ENCODE peak calls at places on chromosomes 6 and 20, in ten cellular contexts. O is HepG2, J is fibroblast of lung, R is GM23338, D is GM23248, V is trophoblast cell, Q is Karpas-422, N is HCT116, B is DND-41, G is IMR-90. A is an unnamed sample.

GRCh38 chr20:59776059-59776603 is 157.3 kb downstream of the SYCP2 start:
- DNase-seq in O (no peak), J (no peak), R (no peak), D (no peak), V (no peak), Q (no peak), N (no peak), B (no peak), G (no peak), A (no peak)

GRCh38 chr20:35742741-35743523 is 872 bp upstream of the RBM39 start:
- DNase-seq in O (peak), J (peak), R (peak), D (peak), V (no peak), Q (peak), N (no peak), B (no peak), G (no peak), A (peak)

GRCh38 chr20:41038878-41039404 is 10.3 kb downstream of the TOP1 start:
- DNase-seq in O (peak), J (no peak), R (no peak), D (no peak), V (no peak), Q (no peak), N (no peak), B (no peak), G (no peak), A (no peak)

GRCh38 chr6:5379647-5380242 is 118.4 kb downstream of the FARS2 start:
- DNase-seq in O (peak), J (no peak), R (peak), D (peak), V (no peak), Q (peak), N (peak), B (peak), G (peak), A (peak)

GRCh38 chr6:14549319-14549770 is 431.8 kb downstream of the CD83 start:
- DNase-seq in O (no peak), J (no peak), R (peak), D (no peak), V (no peak), Q (peak), N (no peak), B (no peak), G (no peak), A (peak)

GRCh38 chr6:30722280-30723112 is 2.3 kb downstream of the TUBB start:
- DNase-seq in O (peak), J (peak), R (peak), D (peak), V (peak), Q (peak), N (peak), B (peak), G (peak), A (peak)

GRCh38 chr6:51336185-51336584 is 517.5 kb downstream of the TFAP2B start:
- DNase-seq in O (no peak), J (no peak), R (no peak), D (no peak), V (no peak), Q (no peak), N (no peak), B (no peak), G (no peak), A (no peak)

GRCh38 chr6:154247119-154247814 is 109.3 kb downstream of the IPCEF1 start:
- DNase-seq in O (no peak), J (no peak), R (peak), D (no peak), V (no peak), Q (no peak), N (no peak), B (peak), G (no peak), A (peak)

GRCh38 chr6:170093658-170094596 is 197.0 kb downstream of the DLL1 start:
- DNase-seq in O (no peak), J (no peak), R (no peak), D (no peak), V (no peak), Q (no peak), N (no peak), B (no peak), G (no peak), A (no peak)

GRCh38 chr6:118467181-118467580 is 80.9 kb upstream of the PLN start:
- DNase-seq in O (no peak), J (no peak), R (no peak), D (no peak), V (no peak), Q (no peak), N (no peak), B (no peak), G (no peak), A (no peak)

GRCh38 chr6:4656106-4656505 is 120.1 kb upstream of the CDYL start:
- DNase-seq in O (no peak), J (no peak), R (peak), D (no peak), V (no peak), Q (no peak), N (no peak), B (no peak), G (no peak), A (no peak)

GRCh38 chr20:22389836-22390542 is 194.4 kb downstream of the FOXA2 start:
- DNase-seq in O (peak), J (peak), R (peak), D (peak), V (peak), Q (no peak), N (peak), B (no peak), G (no peak), A (no peak)

GRCh38 chr20:57620274-57620990 is at the start of gene ZBP1:
- DNase-seq in O (no peak), J (no peak), R (no peak), D (no peak), V (no peak), Q (peak), N (no peak), B (peak), G (no peak), A (no peak)

DNA sequence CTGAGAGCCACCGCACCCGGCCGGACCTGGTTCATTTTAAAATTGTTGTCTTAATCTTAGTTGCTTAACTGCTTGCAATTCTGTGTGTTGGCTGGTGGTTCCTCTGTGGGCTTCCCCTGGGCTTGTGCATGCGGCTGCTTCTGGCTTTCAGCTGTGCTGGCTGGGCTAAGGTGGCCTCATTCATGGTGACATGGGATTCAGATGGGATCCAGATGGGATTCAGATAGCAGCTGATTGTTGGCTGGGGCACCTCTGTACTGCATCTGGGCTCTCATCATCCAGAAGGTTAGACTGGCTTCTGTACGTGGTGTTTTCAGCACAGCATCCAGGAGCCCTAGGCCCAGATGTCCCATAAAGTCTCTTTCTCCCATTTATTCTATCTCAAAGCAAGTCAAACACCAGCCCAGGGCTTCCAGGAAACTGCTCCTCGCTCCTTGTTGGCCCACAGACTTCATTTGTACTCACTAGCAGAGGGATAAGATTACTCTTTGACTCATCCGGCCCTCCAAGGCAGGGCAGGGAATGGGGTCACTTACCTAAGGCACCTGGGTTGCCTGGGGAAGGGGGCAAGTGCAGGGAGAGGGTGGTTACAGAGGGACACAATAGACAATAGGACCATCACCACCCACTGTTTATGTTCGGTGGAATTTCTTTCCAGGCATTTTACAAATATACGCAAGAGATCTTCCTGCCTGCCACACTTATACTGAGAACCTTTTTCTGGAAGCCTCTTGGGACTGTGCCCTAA is 10.2 kb upstream of the PEDS1 start:
- DNase-seq in O (peak), J (peak), R (no peak), D (peak), V (no peak), Q (no peak), N (no peak), B (no peak), G (peak), A (no peak)
- H2AFZ ChIP-seq in O (no peak), J (peak), R (peak), D (peak), V (no peak), Q (no peak), N (peak), B (no peak), G (peak), A (no peak)

GRCh38 chr20:5770987-5771318 is 20.8 kb downstream of the SHLD1 start:
- DNase-seq in O (no peak), J (no peak), R (no peak), D (no peak), V (no peak), Q (no peak), N (no peak), B (no peak), G (no peak), A (no peak)
- H3K4me3 ChIP-seq in O (no peak), J (no peak), R (no peak), D (no peak), V (no peak), Q (no peak), N (no peak), B (no peak), G (no peak), A (no peak)

GRCh38 chr20:7967199-7967844 is 27.1 kb upstream of the HAO1 start:
- DNase-seq in O (no peak), J (peak), R (no peak), D (peak), V (peak), Q (no peak), N (no peak), B (no peak), G (peak), A (no peak)
- H2AFZ ChIP-seq in O (no peak), J (no peak), R (no peak), D (peak), V (no peak), Q (no peak), N (no peak), B (no peak), G (no peak), A (no peak)

DNA sequence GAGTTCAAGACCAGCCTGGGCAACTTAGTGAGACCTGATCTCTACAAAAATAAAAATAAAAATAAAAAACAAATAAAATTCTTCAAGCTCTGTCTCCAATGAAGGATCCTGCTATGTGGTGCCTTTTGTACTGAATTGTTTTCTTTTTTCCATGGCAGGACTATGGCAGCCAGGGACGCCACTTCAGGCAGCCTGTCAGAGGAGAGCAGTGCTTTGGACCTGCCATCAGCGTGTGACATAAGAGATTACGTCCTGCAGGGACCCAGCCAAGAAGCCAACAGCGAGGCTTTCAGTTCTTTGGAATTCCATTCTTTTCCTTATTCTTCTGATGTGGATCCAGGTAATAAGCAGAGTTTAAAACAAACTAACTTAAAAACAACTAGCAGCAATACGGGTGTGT is 22.5 kb downstream of the SHLD1 start:
- DNase-seq in O (no peak), J (no peak), R (no peak), D (no peak), V (no peak), Q (no peak), N (no peak), B (no peak), G (no peak), A (peak)
- H3K4me3 ChIP-seq in O (no peak), J (no peak), R (no peak), D (no peak), V (no peak), Q (no peak), N (no peak), B (no peak), G (no peak), A (no peak)

DNA sequence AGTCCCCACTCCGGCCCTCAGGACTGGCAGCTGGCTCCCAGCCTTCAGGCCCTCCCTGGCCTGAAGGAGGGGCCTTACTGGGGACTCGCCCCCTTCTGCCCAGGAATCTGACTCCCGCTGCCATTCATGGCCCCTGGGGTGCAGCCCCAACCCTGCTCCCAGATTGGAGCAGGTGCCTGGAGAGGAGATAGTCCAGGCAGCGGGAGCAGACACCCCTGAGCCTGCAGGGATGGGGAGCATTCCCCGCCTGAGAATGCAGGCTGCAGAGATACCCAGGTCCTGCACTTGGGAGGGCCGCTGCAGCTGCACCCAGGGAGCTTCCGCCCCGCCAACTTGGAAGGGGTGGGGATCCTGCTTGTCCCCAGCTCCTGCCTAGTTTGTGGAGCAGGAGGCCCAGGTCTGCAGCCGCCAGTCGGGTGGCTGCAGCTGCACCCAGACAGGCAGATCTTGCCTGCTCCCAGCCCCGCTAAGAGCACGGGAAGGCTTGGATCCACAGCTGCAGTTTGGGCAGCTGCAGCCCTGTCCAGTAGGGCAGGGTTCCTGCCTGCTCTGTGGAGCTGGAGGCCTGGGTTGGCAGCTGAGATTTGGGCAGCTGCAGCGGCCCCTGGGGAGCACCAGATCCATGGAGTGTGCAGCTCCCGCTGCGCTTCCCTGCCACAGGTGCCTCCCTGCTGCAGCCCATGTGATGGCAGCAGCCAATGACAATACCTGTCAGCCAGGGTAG is 5.2 kb downstream of the GTSF1L start:
- DNase-seq in O (no peak), J (no peak), R (peak), D (no peak), V (no peak), Q (no peak), N (no peak), B (no peak), G (no peak), A (peak)
- H2AFZ ChIP-seq in O (no peak), J (no peak), R (peak), D (no peak), V (no peak), Q (no peak), N (no peak), B (no peak), G (no peak), A (peak)

DNA sequence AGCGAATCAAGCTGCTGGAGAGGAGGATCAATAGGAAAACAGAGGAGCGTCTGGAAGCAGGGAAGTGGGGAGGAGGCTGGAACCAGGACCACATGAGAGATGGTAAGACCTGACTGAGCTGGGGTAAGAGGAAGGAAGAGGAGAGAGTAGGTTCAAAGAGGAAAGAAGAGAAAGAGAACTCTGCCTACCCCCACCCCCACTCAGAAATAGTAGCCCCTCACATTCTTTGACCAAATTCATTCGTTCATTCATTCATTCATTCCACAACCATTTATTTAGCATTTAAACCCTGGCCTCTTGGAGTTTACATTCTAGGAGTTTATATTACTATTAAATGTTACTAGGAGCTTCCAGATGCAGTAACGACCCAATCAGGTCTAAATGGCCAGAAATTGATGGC is 15.8 kb upstream of the HCK start:
- DNase-seq in O (no peak), J (no peak), R (no peak), D (no peak), V (no peak), Q (no peak), N (no peak), B (no peak), G (no peak), A (no peak)
- H3K4me3 ChIP-seq in O (no peak), J (no peak), R (no peak), D (no peak), V (no peak), Q (no peak), N (no peak), B (no peak), G (no peak), A (no peak)

GRCh38 chr6:166413491-166413951 is 30.8 kb upstream of the MPC1 start:
- DNase-seq in O (no peak), J (no peak), R (no peak), D (no peak), V (no peak), Q (no peak), N (no peak), B (no peak), G (no peak), A (no peak)
- H2AFZ ChIP-seq in O (no peak), J (no peak), R (no peak), D (no peak), V (no peak), Q (no peak), N (no peak), B (no peak), G (no peak), A (no peak)

GRCh38 chr20:10115021-10115420 is 80.2 kb downstream of the ANKEF1 start:
- DNase-seq in O (no peak), J (peak), R (no peak), D (peak), V (no peak), Q (no peak), N (no peak), B (no peak), G (peak), A (no peak)
- H3K4me3 ChIP-seq in O (no peak), J (no peak), R (no peak), D (no peak), V (no peak), Q (no peak), N (no peak), B (no peak), G (no peak), A (no peak)

DNA sequence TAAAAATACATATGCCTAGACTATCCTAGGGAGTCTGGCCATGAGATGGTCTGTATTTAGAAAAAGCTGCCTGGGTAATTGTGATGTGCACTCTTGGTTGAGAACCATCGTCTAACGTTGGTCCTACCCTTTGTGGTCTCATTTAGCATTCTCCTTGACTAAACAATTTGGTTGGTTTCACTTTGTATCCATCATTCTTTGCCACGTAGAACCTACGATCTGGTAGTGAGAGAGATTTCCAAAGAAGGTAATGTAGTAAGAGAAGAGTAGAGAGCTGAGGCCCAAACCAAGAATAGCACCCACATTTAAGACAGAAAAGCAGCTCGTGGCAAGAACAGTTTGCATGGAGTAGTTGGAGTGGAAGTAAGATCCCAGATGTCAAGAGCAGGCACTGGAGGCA is 219.8 kb downstream of the TMEM200A start:
- DNase-seq in O (no peak), J (peak), R (no peak), D (no peak), V (no peak), Q (no peak), N (no peak), B (no peak), G (no peak), A (no peak)
- H2AFZ ChIP-seq in O (no peak), J (peak), R (no peak), D (no peak), V (no peak), Q (no peak), N (no peak), B (peak), G (peak), A (no peak)

A was measured in neural progenitor cell.